ENCODE peak calls at places on chromosomes 5 and 9, in five cellular contexts. H is A172; A is CD8-positive, alpha-beta memory T cell; I is upper lobe of right lung; Y is WTC11. V is an unnamed sample.

GRCh38 chr5:6517494-6517893 is 68.8 kb downstream of the UBE2QL1 start:
- DNase-seq in H (peak; percentile 48), A (no peak), I (no peak), Y (no peak), V (no peak)

GRCh38 chr5:59036274-59036961 is 453.5 kb downstream of the RAB3C start:
- DNase-seq in H (peak; percentile 47), A (peak; percentile 73), I (no peak), Y (no peak), V (no peak)

GRCh38 chr5:113574417-113574816 is 60.9 kb downstream of the YTHDC2 start:
- DNase-seq in H (peak; percentile 97), A (no peak), I (no peak), Y (no peak), V (no peak)

GRCh38 chr5:135873831-135874230 is 21.8 kb downstream of the IL9 start:
- DNase-seq in H (no peak), A (no peak), I (no peak), Y (no peak), V (peak; percentile 23)

GRCh38 chr9:127172066-127172707 is 49.8 kb upstream of the ANGPTL2 start:
- DNase-seq in H (no peak), A (no peak), I (no peak), Y (no peak), V (no peak)

GRCh38 chr9:128899566-128900322 is 17.8 kb downstream of the LRRC8A start:
- DNase-seq in H (peak; percentile 78), A (peak; percentile 44), I (no peak), Y (no peak), V (no peak)

GRCh38 chr5:15009420-15009819 is 137.8 kb upstream of the ANKH start:
- DNase-seq in H (peak; percentile 84), A (no peak), I (no peak), Y (no peak), V (no peak)

GRCh38 chr9:76216161-76216649 is 178.0 kb downstream of the RFK start:
- DNase-seq in H (peak; percentile 87), A (no peak), I (no peak), Y (no peak), V (no peak)

GRCh38 chr5:172451771-172452197 is 2.5 kb downstream of the SH3PXD2B start:
- DNase-seq in H (peak; percentile 68), A (no peak), I (no peak), Y (no peak), V (peak; percentile 32)

GRCh38 chr9:88947581-88948573 is 43.4 kb upstream of the S1PR3 start:
- DNase-seq in H (peak; percentile 19), A (no peak), I (no peak), Y (no peak), V (no peak)

GRCh38 chr5:161378701-161379100 is 167.8 kb downstream of the GABRB2 start:
- DNase-seq in H (no peak), A (no peak), I (no peak), Y (no peak), V (no peak)

GRCh38 chr9:131739192-131739961 is 499 bp downstream of the RAPGEF1 start:
- DNase-seq in H (no peak), A (peak; percentile 40), I (peak; percentile 83), Y (peak; percentile 47), V (peak; percentile 57)

GRCh38 chr9:85401998-85402397 is 339.8 kb downstream of the AGTPBP1 start:
- DNase-seq in H (peak; percentile 43), A (no peak), I (no peak), Y (no peak), V (no peak)

GRCh38 chr9:77847626-77848025 is 184.0 kb downstream of the GNAQ start:
- DNase-seq in H (no peak), A (no peak), I (no peak), Y (no peak), V (no peak)

GRCh38 chr5:177094224-177095087 is 7.7 kb downstream of the FGFR4 start:
- DNase-seq in H (peak; percentile 55), A (no peak), I (peak; percentile 78), Y (no peak), V (no peak)

GRCh38 chr5:16140417-16140816 is 39.2 kb downstream of the MARCHF11 start:
- DNase-seq in H (no peak), A (no peak), I (no peak), Y (no peak), V (no peak)

GRCh38 chr9:33750839-33751339 is 44.5 kb upstream of the PRSS3 start:
- DNase-seq in H (no peak), A (no peak), I (no peak), Y (peak; percentile 26), V (peak; percentile 22)

GRCh38 chr5:9156282-9156681 is 389.6 kb downstream of the SEMA5A start:
- DNase-seq in H (peak; percentile 30), A (no peak), I (no peak), Y (peak; percentile 58), V (peak; percentile 66)

GRCh38 chr5:34534237-34535108 is 121.7 kb upstream of the RAI14 start:
- DNase-seq in H (peak; percentile 32), A (no peak), I (no peak), Y (no peak), V (no peak)

GRCh38 chr5:80125022-80125961 is 90.1 kb downstream of the THBS4 start:
- DNase-seq in H (no peak), A (no peak), I (no peak), Y (no peak), V (no peak)

GRCh38 chr5:36066540-36067210 is at the start of gene UGT3A2:
- DNase-seq in H (no peak), A (no peak), I (no peak), Y (peak; percentile 77), V (peak; percentile 95)

GRCh38 chr5:136053336-136054121 is 24.7 kb downstream of the TGFBI start:
- DNase-seq in H (peak; percentile 98), A (no peak), I (no peak), Y (no peak), V (no peak)

GRCh38 chr5:140337880-140338279 is 8.5 kb downstream of the HBEGF start:
- DNase-seq in H (no peak), A (no peak), I (no peak), Y (no peak), V (no peak)

GRCh38 chr9:99112750-99113417 is 8.0 kb downstream of the TGFBR1 start:
- DNase-seq in H (no peak), A (peak; percentile 84), I (no peak), Y (no peak), V (peak; percentile 40)

GRCh38 chr5:16736158-16736994 is 119.6 kb upstream of the RETREG1 start:
- DNase-seq in H (peak; percentile 19), A (no peak), I (peak; percentile 69), Y (peak; percentile 56), V (peak; percentile 80)

GRCh38 chr9:108580021-108580439 is 275.8 kb downstream of the ACTL7B start:
- DNase-seq in H (peak; percentile 88), A (no peak), I (no peak), Y (no peak), V (no peak)

GRCh38 chr9:128033609-128034008 is 33.5 kb downstream of the NAIF1 start:
- DNase-seq in H (no peak), A (no peak), I (no peak), Y (no peak), V (no peak)

GRCh38 chr5:15116996-15117395 is 245.4 kb upstream of the ANKH start:
- DNase-seq in H (peak; percentile 5), A (no peak), I (no peak), Y (no peak), V (no peak)